ENCODE peak calls at places on chromosomes 3 and 15, in eight cellular contexts. T is GM13977; B is activated gamma-delta T cell; W is uterus; S is stimulated activated naive CD8-positive, alpha-beta T cell treated with anti-CD3 and anti-CD28 coated beads, Interleukin-15, Interleukin-2, amounts not matched to agents 100 U/mL and 50 U/mL, for 24 hours; C is stimulated activated CD4-positive, alpha-beta T cell treated with anti-CD3 and anti-CD28 coated beads, Interleukin-2, amount 100 ng/mL, for 48 hours; D is mesendoderm; V is esophagus squamous epithelium. E is an unnamed sample.

GRCh38 chr3:50246517-50246954 is 10.5 kb downstream of the GNAI2 start:
- DNase-seq in B (peak), S (peak), C (peak), W (peak), D (peak), V (no peak), T (peak), E (no peak)

GRCh38 chr15:93771429-93772020 is 459.8 kb upstream of the MCTP2 start:
- DNase-seq in T (no peak), D (no peak), S (no peak), W (no peak), B (no peak), C (no peak), V (no peak), E (no peak)

GRCh38 chr15:99486371-99487336 is 79.1 kb upstream of the MEF2A start:
- DNase-seq in W (peak), D (peak), C (no peak), V (no peak), S (peak), T (no peak), B (no peak), E (peak)

GRCh38 chr15:93173369-93173768 is 84.4 kb upstream of the RGMA start:
- DNase-seq in B (no peak), T (no peak), W (no peak), V (no peak), S (no peak), C (no peak), D (peak), E (no peak)

GRCh38 chr15:43769584-43770228 is 7.1 kb downstream of the ELL3 start:
- DNase-seq in D (peak), C (peak), W (no peak), T (peak), S (peak), B (no peak), V (no peak), E (peak)

GRCh38 chr15:100101389-100102089 is 240.2 kb downstream of the ADAMTS17 start:
- DNase-seq in B (no peak), C (no peak), T (no peak), S (no peak), W (no peak), D (no peak), V (no peak), E (no peak)

GRCh38 chr3:195085356-195086130 is 185.4 kb downstream of the XXYLT1 start:
- DNase-seq in B (no peak), W (no peak), C (no peak), S (no peak), T (no peak), D (no peak), V (no peak), E (peak)

GRCh38 chr3:107217161-107217560 is 160.1 kb upstream of the CCDC54 start:
- DNase-seq in B (no peak), S (no peak), T (no peak), W (no peak), C (no peak), V (no peak), D (no peak), E (no peak)

GRCh38 chr15:63476229-63476632 is 28.2 kb upstream of the USP3 start:
- DNase-seq in W (no peak), T (no peak), V (no peak), D (peak), C (no peak), B (no peak), S (no peak), E (no peak)

GRCh38 chr3:39187372-39188155 is 4.8 kb downstream of the XIRP1 start:
- DNase-seq in B (no peak), C (no peak), D (no peak), V (no peak), W (no peak), S (no peak), T (no peak), E (no peak)

E was measured in retina.